ENCODE peak calls at places on chromosomes 5 and 9, in eight cellular contexts. One of them, this sample, is unnamed.

GRCh38 chr5:168177831-168178450 is 113.5 kb upstream of the WWC1 start:
- DNase-seq in tibial nerve: no peak
- DNase-seq in uterus: no peak
- DNase-seq in sigmoid colon: peak; percentile 70
- DNase-seq in IMR-90: no peak
- DNase-seq in upper lobe of left lung: no peak
- DNase-seq in thyroid gland: no peak
- DNase-seq in stomach: no peak
- DNase-seq in this sample: no peak

GRCh38 chr5:88803309-88803708 is 79.7 kb downstream of the MEF2C start:
- DNase-seq in tibial nerve: no peak
- DNase-seq in uterus: no peak
- DNase-seq in sigmoid colon: no peak
- DNase-seq in IMR-90: no peak
- DNase-seq in upper lobe of left lung: no peak
- DNase-seq in thyroid gland: no peak
- DNase-seq in stomach: no peak
- DNase-seq in this sample: no peak

GRCh38 chr9:33782395-33783152 is 12.8 kb upstream of the PRSS3 start:
- DNase-seq in tibial nerve: no peak
- DNase-seq in uterus: no peak
- DNase-seq in sigmoid colon: no peak
- DNase-seq in IMR-90: peak; percentile 87
- DNase-seq in upper lobe of left lung: no peak
- DNase-seq in thyroid gland: no peak
- DNase-seq in stomach: no peak
- DNase-seq in this sample: no peak

GRCh38 chr9:135474915-135475314 is 4.7 kb upstream of the PPP1R26 start:
- DNase-seq in tibial nerve: no peak
- DNase-seq in uterus: no peak
- DNase-seq in sigmoid colon: no peak
- DNase-seq in IMR-90: no peak
- DNase-seq in upper lobe of left lung: peak; percentile 55
- DNase-seq in thyroid gland: peak; percentile 33
- DNase-seq in stomach: peak; percentile 40
- DNase-seq in this sample: no peak

GRCh38 chr5:117318528-117318927 is 743.9 kb upstream of the SEMA6A start:
- DNase-seq in tibial nerve: no peak
- DNase-seq in uterus: no peak
- DNase-seq in sigmoid colon: no peak
- DNase-seq in IMR-90: no peak
- DNase-seq in upper lobe of left lung: no peak
- DNase-seq in thyroid gland: no peak
- DNase-seq in stomach: no peak
- DNase-seq in this sample: no peak

GRCh38 chr9:32955655-32956478 is 45.6 kb downstream of the APTX start:
- DNase-seq in tibial nerve: no peak
- DNase-seq in uterus: no peak
- DNase-seq in sigmoid colon: no peak
- DNase-seq in IMR-90: no peak
- DNase-seq in upper lobe of left lung: no peak
- DNase-seq in thyroid gland: peak; percentile 12
- DNase-seq in stomach: no peak
- DNase-seq in this sample: peak; percentile 32

GRCh38 chr9:6686396-6686795 is 40.9 kb upstream of the GLDC start:
- DNase-seq in tibial nerve: no peak
- DNase-seq in uterus: no peak
- DNase-seq in sigmoid colon: no peak
- DNase-seq in IMR-90: peak; percentile 41
- DNase-seq in upper lobe of left lung: no peak
- DNase-seq in thyroid gland: no peak
- DNase-seq in stomach: no peak
- DNase-seq in this sample: no peak

GRCh38 chr9:116421006-116421538 is 266.0 kb upstream of the TRIM32 start:
- DNase-seq in tibial nerve: no peak
- DNase-seq in uterus: no peak
- DNase-seq in sigmoid colon: no peak
- DNase-seq in IMR-90: peak; percentile 56
- DNase-seq in upper lobe of left lung: no peak
- DNase-seq in thyroid gland: no peak
- DNase-seq in stomach: no peak
- DNase-seq in this sample: no peak

GRCh38 chr5:10090074-10090473 is 159.6 kb downstream of the ATPSCKMT start:
- DNase-seq in tibial nerve: no peak
- DNase-seq in uterus: no peak
- DNase-seq in sigmoid colon: no peak
- DNase-seq in IMR-90: no peak
- DNase-seq in upper lobe of left lung: no peak
- DNase-seq in thyroid gland: no peak
- DNase-seq in stomach: no peak
- DNase-seq in this sample: no peak

GRCh38 chr5:123549256-123549904 is 37.4 kb downstream of the CSNK1G3 start:
- DNase-seq in tibial nerve: no peak
- DNase-seq in uterus: no peak
- DNase-seq in sigmoid colon: no peak
- DNase-seq in IMR-90: no peak
- DNase-seq in upper lobe of left lung: no peak
- DNase-seq in thyroid gland: no peak
- DNase-seq in stomach: no peak
- DNase-seq in this sample: no peak
- TF ChIP-seq POLR2A in tibial nerve: no peak
- TF ChIP-seq POLR2A in uterus: no peak
- TF ChIP-seq POLR2A in sigmoid colon: no peak
- TF ChIP-seq POLR2A in IMR-90: no peak
- TF ChIP-seq POLR2A in upper lobe of left lung: no peak
- TF ChIP-seq POLR2A in thyroid gland: no peak
- TF ChIP-seq POLR2A in stomach: no peak
- TF ChIP-seq POLR2A in this sample: no peak

GRCh38 chr9:91839926-91840464 is 110.0 kb downstream of the ROR2 start:
- DNase-seq in tibial nerve: no peak
- DNase-seq in uterus: no peak
- DNase-seq in sigmoid colon: peak; percentile 71
- DNase-seq in IMR-90: no peak
- DNase-seq in upper lobe of left lung: no peak
- DNase-seq in thyroid gland: no peak
- DNase-seq in stomach: no peak
- DNase-seq in this sample: no peak
- H3K4me1 ChIP-seq in tibial nerve: no peaks in the 10 kb centered on the region
- H3K4me1 ChIP-seq in uterus: peaks cover 30% of the 10 kb centered on the region
- H3K4me1 ChIP-seq in sigmoid colon: peaks cover 93% of the 10 kb centered on the region
- H3K4me1 ChIP-seq in IMR-90: peaks cover 23% of the 10 kb centered on the region
- H3K4me1 ChIP-seq in upper lobe of left lung: peaks cover 6% of the 10 kb centered on the region
- H3K4me1 ChIP-seq in thyroid gland: peaks cover 33% of the 10 kb centered on the region
- H3K4me1 ChIP-seq in stomach: peaks cover 29% of the 10 kb centered on the region
- H3K4me1 ChIP-seq in this sample: no peaks in the 10 kb centered on the region

DNA sequence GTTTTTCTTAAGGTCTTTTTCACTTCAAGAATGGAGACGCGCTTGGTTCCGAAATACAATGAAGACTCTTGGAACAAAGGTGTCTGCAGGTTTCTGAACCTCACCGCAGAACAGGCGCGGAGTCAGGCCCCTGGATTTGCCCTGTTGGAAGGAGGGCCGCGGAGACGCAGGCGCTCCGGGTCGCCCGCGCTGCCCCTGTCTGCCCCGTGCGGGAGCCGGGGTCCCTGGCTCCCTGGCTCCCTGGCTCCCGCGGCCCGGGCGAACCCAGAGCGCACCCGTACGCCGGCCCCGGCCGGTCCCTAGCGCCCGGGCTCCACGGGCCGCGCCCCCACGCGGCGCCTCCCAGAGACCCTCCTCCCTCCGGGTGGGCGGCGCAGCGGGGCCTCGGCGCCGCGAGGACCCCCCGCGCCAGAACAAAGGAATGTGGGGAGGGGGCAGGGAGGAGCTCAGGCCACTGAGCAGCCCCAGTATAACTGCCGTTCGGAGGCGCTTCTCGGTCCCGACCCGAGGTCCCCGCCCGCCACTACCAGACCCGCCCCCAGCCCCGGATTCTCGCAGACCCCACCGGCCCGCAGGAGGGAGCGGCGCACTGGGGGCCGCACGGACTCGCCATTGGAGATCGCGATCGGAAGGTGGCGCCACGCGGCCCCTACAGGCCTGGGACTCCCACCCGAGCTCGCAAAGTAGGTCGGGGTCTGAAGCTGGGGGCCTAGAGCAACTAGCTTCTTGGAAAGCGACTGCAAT is 2.4 kb downstream of the NFIL3 start:
- DNase-seq in tibial nerve: no peak
- DNase-seq in uterus: peak; percentile 52
- DNase-seq in sigmoid colon: peak; percentile 77
- DNase-seq in IMR-90: peak; percentile 62
- DNase-seq in upper lobe of left lung: peak; percentile 45
- DNase-seq in thyroid gland: peak; percentile 28
- DNase-seq in stomach: no peak
- DNase-seq in this sample: peak; percentile 60
- TF ChIP-seq CTCF in tibial nerve: peak; percentile 24
- TF ChIP-seq CTCF in uterus: peak; percentile 27
- TF ChIP-seq CTCF in sigmoid colon: no peak
- TF ChIP-seq CTCF in IMR-90: peak; percentile 51
- TF ChIP-seq CTCF in upper lobe of left lung: no peak
- TF ChIP-seq CTCF in thyroid gland: no peak
- TF ChIP-seq CTCF in stomach: no peak
- TF ChIP-seq CTCF in this sample: no peak

GRCh38 chr5:142356716-142357468 is 32.1 kb upstream of the SPRY4 start:
- DNase-seq in tibial nerve: peak; percentile 75
- DNase-seq in uterus: peak; percentile 89
- DNase-seq in sigmoid colon: peak; percentile 93
- DNase-seq in IMR-90: peak; percentile 92
- DNase-seq in upper lobe of left lung: peak; percentile 88
- DNase-seq in thyroid gland: peak; percentile 84
- DNase-seq in stomach: peak; percentile 77
- DNase-seq in this sample: peak; percentile 90
- TF ChIP-seq POLR2A in tibial nerve: peak; percentile 51
- TF ChIP-seq POLR2A in uterus: no peak
- TF ChIP-seq POLR2A in sigmoid colon: no peak
- TF ChIP-seq POLR2A in IMR-90: peak; percentile 83
- TF ChIP-seq POLR2A in upper lobe of left lung: peak; percentile 85
- TF ChIP-seq POLR2A in thyroid gland: no peak
- TF ChIP-seq POLR2A in stomach: no peak
- TF ChIP-seq POLR2A in this sample: peak; percentile 96

GRCh38 chr9:2808105-2808504 is 35.8 kb downstream of the PUM3 start:
- DNase-seq in tibial nerve: no peak
- DNase-seq in uterus: no peak
- DNase-seq in sigmoid colon: no peak
- DNase-seq in IMR-90: no peak
- DNase-seq in upper lobe of left lung: no peak
- DNase-seq in thyroid gland: no peak
- DNase-seq in stomach: no peak
- DNase-seq in this sample: no peak
- H3K4me1 ChIP-seq in tibial nerve: no peaks in the 10 kb centered on the region
- H3K4me1 ChIP-seq in uterus: peaks cover 4% of the 10 kb centered on the region
- H3K4me1 ChIP-seq in sigmoid colon: peaks cover 42% of the 10 kb centered on the region
- H3K4me1 ChIP-seq in IMR-90: peaks cover 22% of the 10 kb centered on the region
- H3K4me1 ChIP-seq in upper lobe of left lung: peaks cover 13% of the 10 kb centered on the region
- H3K4me1 ChIP-seq in thyroid gland: peaks cover 10% of the 10 kb centered on the region
- H3K4me1 ChIP-seq in stomach: no peaks in the 10 kb centered on the region
- H3K4me1 ChIP-seq in this sample: peaks cover 13% of the 10 kb centered on the region

GRCh38 chr9:16028516-16028915 is 475.7 kb downstream of the CCDC171 start:
- DNase-seq in tibial nerve: no peak
- DNase-seq in uterus: no peak
- DNase-seq in sigmoid colon: no peak
- DNase-seq in IMR-90: peak; percentile 44
- DNase-seq in upper lobe of left lung: no peak
- DNase-seq in thyroid gland: no peak
- DNase-seq in stomach: no peak
- DNase-seq in this sample: no peak
- TF ChIP-seq CTCF in tibial nerve: no peak
- TF ChIP-seq CTCF in uterus: no peak
- TF ChIP-seq CTCF in sigmoid colon: no peak
- TF ChIP-seq CTCF in IMR-90: no peak
- TF ChIP-seq CTCF in upper lobe of left lung: no peak
- TF ChIP-seq CTCF in thyroid gland: no peak
- TF ChIP-seq CTCF in stomach: no peak
- TF ChIP-seq CTCF in this sample: no peak

GRCh38 chr9:34994429-34995287 is 5.1 kb downstream of the DNAJB5 start:
- DNase-seq in tibial nerve: no peak
- DNase-seq in uterus: peak; percentile 60
- DNase-seq in sigmoid colon: no peak
- DNase-seq in IMR-90: peak; percentile 49
- DNase-seq in upper lobe of left lung: no peak
- DNase-seq in thyroid gland: peak; percentile 35
- DNase-seq in stomach: peak; percentile 46
- DNase-seq in this sample: no peak

GRCh38 chr9:34995288-34996060 is 5.9 kb downstream of the DNAJB5 start:
- DNase-seq in tibial nerve: no peak
- DNase-seq in uterus: no peak
- DNase-seq in sigmoid colon: no peak
- DNase-seq in IMR-90: peak; percentile 55
- DNase-seq in upper lobe of left lung: no peak
- DNase-seq in thyroid gland: no peak
- DNase-seq in stomach: no peak
- DNase-seq in this sample: no peak

GRCh38 chr9:34991833-34992375 is 2.4 kb downstream of the DNAJB5 start:
- DNase-seq in tibial nerve: no peak
- DNase-seq in uterus: peak; percentile 58
- DNase-seq in sigmoid colon: peak; percentile 85
- DNase-seq in IMR-90: no peak
- DNase-seq in upper lobe of left lung: no peak
- DNase-seq in thyroid gland: peak; percentile 8
- DNase-seq in stomach: no peak
- DNase-seq in this sample: no peak

GRCh38 chr9:34992376-34992951 is 2.9 kb downstream of the DNAJB5 start:
- DNase-seq in tibial nerve: no peak
- DNase-seq in uterus: peak; percentile 88
- DNase-seq in sigmoid colon: peak; percentile 86
- DNase-seq in IMR-90: peak; percentile 94
- DNase-seq in upper lobe of left lung: no peak
- DNase-seq in thyroid gland: no peak
- DNase-seq in stomach: no peak
- DNase-seq in this sample: peak; percentile 56

DNA sequence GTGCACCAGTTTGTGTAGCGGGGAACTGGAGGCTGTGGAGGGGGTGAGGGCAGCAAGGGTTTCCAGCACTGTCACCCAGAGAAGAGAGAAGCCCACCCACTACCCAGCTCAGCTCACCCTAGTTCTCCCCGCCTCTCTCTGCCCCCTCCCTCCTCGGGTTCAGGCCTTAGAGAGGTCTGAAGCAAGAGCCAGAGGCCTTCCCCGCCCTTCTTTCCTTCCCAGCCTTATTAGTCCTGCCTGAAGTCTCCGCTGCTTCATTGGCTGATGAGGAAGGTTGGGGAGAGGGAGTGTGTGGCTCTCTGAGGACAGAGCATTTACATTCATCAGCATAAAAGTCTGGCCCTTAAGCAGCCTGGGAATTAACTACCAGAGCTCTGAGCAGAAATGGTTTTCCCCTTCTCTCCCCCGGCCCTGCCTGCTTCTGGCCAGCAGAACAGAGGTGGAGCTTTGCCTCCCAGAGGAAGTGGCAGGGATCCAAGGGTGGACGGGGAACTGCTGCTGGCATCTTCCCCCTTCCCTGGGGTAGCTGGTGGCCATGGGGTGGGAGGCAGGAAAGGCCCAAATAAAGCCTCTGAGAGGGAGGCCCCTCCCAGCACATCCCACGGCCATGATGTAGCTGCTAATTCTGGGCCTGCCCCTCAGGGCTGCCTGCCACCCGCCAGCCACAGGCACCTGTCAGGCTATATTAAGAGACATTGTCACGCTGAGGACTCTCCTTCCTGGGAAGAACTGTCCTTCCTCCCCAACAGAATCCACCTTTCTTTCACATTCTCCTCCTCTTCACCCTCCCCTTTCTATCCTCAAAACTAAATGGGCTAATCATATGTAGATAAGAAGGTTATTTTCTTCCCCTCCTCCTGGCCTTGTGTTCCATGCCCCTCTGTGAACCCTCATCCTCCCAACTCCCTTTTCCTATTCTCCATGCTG is 4.2 kb downstream of the DNAJB5 start:
- DNase-seq in tibial nerve: peak; percentile 47
- DNase-seq in uterus: peak; percentile 90
- DNase-seq in sigmoid colon: peak; percentile 92
- DNase-seq in IMR-90: peak; percentile 61
- DNase-seq in upper lobe of left lung: peak; percentile 35
- DNase-seq in thyroid gland: peak; percentile 25
- DNase-seq in stomach: peak; percentile 35
- DNase-seq in this sample: peak; percentile 52
- TF ChIP-seq POLR2A in tibial nerve: peak; percentile 20
- TF ChIP-seq POLR2A in uterus: peak; percentile 27
- TF ChIP-seq POLR2A in sigmoid colon: peak; percentile 48
- TF ChIP-seq POLR2A in IMR-90: no peak
- TF ChIP-seq POLR2A in upper lobe of left lung: no peak
- TF ChIP-seq POLR2A in thyroid gland: no peak
- TF ChIP-seq POLR2A in stomach: no peak
- TF ChIP-seq POLR2A in this sample: no peak

This sample was measured in right lobe of liver.